ENCODE peak calls at places on chromosomes 1 and 21, in seven cellular contexts. One of them, this sample, is unnamed.

GRCh38 chr21:36028127-36029069 is 31.9 kb downstream of the SETD4 start:
- DNase-seq in prostate gland: peak; percentile 71
- DNase-seq in neural progenitor cell: peak; percentile 79
- DNase-seq in LoVo: peak; percentile 73
- DNase-seq in upper lobe of right lung: peak; percentile 81
- DNase-seq in NCI-H1105: peak; percentile 74
- DNase-seq in A549: peak; percentile 51
- DNase-seq in this sample: peak; percentile 36

GRCh38 chr1:145906954-145907755 is 2.7 kb downstream of the ITGA10 start:
- DNase-seq in LoVo: no peak
- DNase-seq in NCI-H1105: no peak
- DNase-seq in neural progenitor cell: no peak
- DNase-seq in A549: no peak
- DNase-seq in prostate gland: no peak
- DNase-seq in upper lobe of right lung: peak; percentile 29
- DNase-seq in this sample: no peak

GRCh38 chr1:10045480-10046355 is 13.0 kb downstream of the UBE4B start:
- DNase-seq in NCI-H1105: no peak
- DNase-seq in upper lobe of right lung: no peak
- DNase-seq in neural progenitor cell: no peak
- DNase-seq in LoVo: no peak
- DNase-seq in A549: no peak
- DNase-seq in prostate gland: peak; percentile 82
- DNase-seq in this sample: no peak

GRCh38 chr1:2556277-2557145 is at the start of gene TNFRSF14:
- DNase-seq in NCI-H1105: no peak
- DNase-seq in upper lobe of right lung: peak; percentile 84
- DNase-seq in A549: no peak
- DNase-seq in LoVo: no peak
- DNase-seq in neural progenitor cell: peak; percentile 47
- DNase-seq in prostate gland: peak; percentile 55
- DNase-seq in this sample: no peak

GRCh38 chr1:8259498-8260290 is 58.2 kb upstream of the SLC45A1 start:
- DNase-seq in upper lobe of right lung: peak; percentile 85
- DNase-seq in LoVo: peak; percentile 58
- DNase-seq in A549: peak; percentile 13
- DNase-seq in prostate gland: peak; percentile 91
- DNase-seq in neural progenitor cell: no peak
- DNase-seq in NCI-H1105: no peak
- DNase-seq in this sample: no peak

GRCh38 chr1:2821970-2822620 is 20.6 kb upstream of the TTC34 start:
- DNase-seq in LoVo: no peak
- DNase-seq in neural progenitor cell: no peak
- DNase-seq in NCI-H1105: peak; percentile 26
- DNase-seq in prostate gland: peak; percentile 14
- DNase-seq in A549: peak; percentile 38
- DNase-seq in upper lobe of right lung: no peak
- DNase-seq in this sample: no peak

GRCh38 chr21:17454315-17455027 is 58.4 kb upstream of the CXADR start:
- DNase-seq in upper lobe of right lung: no peak
- DNase-seq in neural progenitor cell: peak; percentile 85
- DNase-seq in prostate gland: no peak
- DNase-seq in A549: peak; percentile 57
- DNase-seq in LoVo: no peak
- DNase-seq in NCI-H1105: no peak
- DNase-seq in this sample: no peak

GRCh38 chr21:20353351-20353750 is 644.9 kb upstream of the NCAM2 start:
- DNase-seq in NCI-H1105: no peak
- DNase-seq in prostate gland: peak; percentile 4
- DNase-seq in A549: no peak
- DNase-seq in neural progenitor cell: no peak
- DNase-seq in LoVo: no peak
- DNase-seq in upper lobe of right lung: no peak
- DNase-seq in this sample: no peak

GRCh38 chr1:114901739-114902255 is 47.1 kb downstream of the SYCP1 start:
- DNase-seq in upper lobe of right lung: no peak
- DNase-seq in A549: no peak
- DNase-seq in LoVo: no peak
- DNase-seq in NCI-H1105: no peak
- DNase-seq in neural progenitor cell: peak; percentile 3
- DNase-seq in prostate gland: no peak
- DNase-seq in this sample: no peak

GRCh38 chr1:62613890-62614289 is 16.6 kb downstream of the ANGPTL3 start:
- DNase-seq in NCI-H1105: no peak
- DNase-seq in neural progenitor cell: no peak
- DNase-seq in upper lobe of right lung: no peak
- DNase-seq in LoVo: no peak
- DNase-seq in A549: no peak
- DNase-seq in prostate gland: no peak
- DNase-seq in this sample: no peak

GRCh38 chr1:192620096-192620495 is 15.9 kb upstream of the RGS13 start:
- DNase-seq in LoVo: no peak
- DNase-seq in neural progenitor cell: no peak
- DNase-seq in upper lobe of right lung: no peak
- DNase-seq in NCI-H1105: no peak
- DNase-seq in prostate gland: no peak
- DNase-seq in A549: no peak
- DNase-seq in this sample: no peak

GRCh38 chr1:198056255-198056654 is 100.5 kb upstream of the NEK7 start:
- DNase-seq in prostate gland: no peak
- DNase-seq in A549: no peak
- DNase-seq in upper lobe of right lung: no peak
- DNase-seq in neural progenitor cell: peak; percentile 50
- DNase-seq in LoVo: no peak
- DNase-seq in NCI-H1105: no peak
- DNase-seq in this sample: no peak

GRCh38 chr1:52927219-52928082 is at the start of gene SCP2:
- DNase-seq in prostate gland: peak; percentile 83
- DNase-seq in neural progenitor cell: peak; percentile 89
- DNase-seq in A549: peak; percentile 67
- DNase-seq in LoVo: peak; percentile 80
- DNase-seq in NCI-H1105: peak; percentile 72
- DNase-seq in upper lobe of right lung: peak; percentile 93
- DNase-seq in this sample: peak; percentile 6

GRCh38 chr1:17187065-17187464 is 17.9 kb upstream of the PADI1 start:
- DNase-seq in upper lobe of right lung: no peak
- DNase-seq in prostate gland: no peak
- DNase-seq in A549: no peak
- DNase-seq in LoVo: no peak
- DNase-seq in neural progenitor cell: no peak
- DNase-seq in NCI-H1105: no peak
- DNase-seq in this sample: no peak

GRCh38 chr1:177589166-177589565 is 380.7 kb downstream of the SEC16B start:
- DNase-seq in A549: no peak
- DNase-seq in LoVo: no peak
- DNase-seq in NCI-H1105: no peak
- DNase-seq in prostate gland: peak; percentile 76
- DNase-seq in upper lobe of right lung: no peak
- DNase-seq in neural progenitor cell: no peak
- DNase-seq in this sample: no peak

GRCh38 chr1:115306146-115306545 is 31.9 kb downstream of the NGF start:
- DNase-seq in LoVo: no peak
- DNase-seq in NCI-H1105: peak; percentile 7
- DNase-seq in upper lobe of right lung: no peak
- DNase-seq in prostate gland: no peak
- DNase-seq in A549: no peak
- DNase-seq in neural progenitor cell: no peak
- DNase-seq in this sample: no peak

GRCh38 chr1:111214884-111215283 is 12.6 kb upstream of the CHI3L2 start:
- DNase-seq in neural progenitor cell: no peak
- DNase-seq in A549: no peak
- DNase-seq in prostate gland: no peak
- DNase-seq in upper lobe of right lung: no peak
- DNase-seq in LoVo: no peak
- DNase-seq in NCI-H1105: no peak
- DNase-seq in this sample: no peak

GRCh38 chr1:82366694-82367093 is 566.0 kb downstream of the ADGRL2 start:
- DNase-seq in A549: no peak
- DNase-seq in LoVo: no peak
- DNase-seq in prostate gland: no peak
- DNase-seq in upper lobe of right lung: no peak
- DNase-seq in NCI-H1105: no peak
- DNase-seq in neural progenitor cell: no peak
- DNase-seq in this sample: no peak

GRCh38 chr1:99004270-99005141 is at the start of gene PLPPR5:
- DNase-seq in NCI-H1105: peak; percentile 6
- DNase-seq in upper lobe of right lung: peak; percentile 59
- DNase-seq in A549: no peak
- DNase-seq in LoVo: no peak
- DNase-seq in neural progenitor cell: peak; percentile 83
- DNase-seq in prostate gland: no peak
- DNase-seq in this sample: no peak

GRCh38 chr1:33334081-33334552 is 13.2 kb upstream of the A3GALT2 start:
- DNase-seq in A549: no peak
- DNase-seq in prostate gland: no peak
- DNase-seq in NCI-H1105: no peak
- DNase-seq in LoVo: no peak
- DNase-seq in neural progenitor cell: peak; percentile 34
- DNase-seq in upper lobe of right lung: no peak
- DNase-seq in this sample: no peak

GRCh38 chr1:150477733-150478132 is 9.5 kb upstream of the TARS2 start:
- DNase-seq in LoVo: no peak
- DNase-seq in prostate gland: no peak
- DNase-seq in neural progenitor cell: no peak
- DNase-seq in A549: no peak
- DNase-seq in NCI-H1105: no peak
- DNase-seq in upper lobe of right lung: no peak
- DNase-seq in this sample: no peak

GRCh38 chr1:24932284-24932683 is 2.2 kb upstream of the RUNX3 start:
- DNase-seq in A549: peak; percentile 68
- DNase-seq in neural progenitor cell: peak; percentile 86
- DNase-seq in LoVo: peak; percentile 42
- DNase-seq in NCI-H1105: peak; percentile 43
- DNase-seq in prostate gland: no peak
- DNase-seq in upper lobe of right lung: peak; percentile 78
- DNase-seq in this sample: no peak

GRCh38 chr1:7674972-7675371 is 96.1 kb upstream of the VAMP3 start:
- DNase-seq in LoVo: no peak
- DNase-seq in upper lobe of right lung: no peak
- DNase-seq in A549: no peak
- DNase-seq in prostate gland: no peak
- DNase-seq in NCI-H1105: no peak
- DNase-seq in neural progenitor cell: no peak
- DNase-seq in this sample: no peak

GRCh38 chr1:89279011-89279466 is 6.4 kb upstream of the GBP5 start:
- DNase-seq in prostate gland: no peak
- DNase-seq in LoVo: no peak
- DNase-seq in NCI-H1105: no peak
- DNase-seq in upper lobe of right lung: no peak
- DNase-seq in A549: no peak
- DNase-seq in neural progenitor cell: peak; percentile 8
- DNase-seq in this sample: no peak

GRCh38 chr1:25813734-25814471 is 5.9 kb upstream of the MTFR1L start:
- DNase-seq in LoVo: no peak
- DNase-seq in neural progenitor cell: no peak
- DNase-seq in upper lobe of right lung: peak; percentile 54
- DNase-seq in prostate gland: no peak
- DNase-seq in NCI-H1105: no peak
- DNase-seq in A549: no peak
- DNase-seq in this sample: no peak

GRCh38 chr1:6397844-6398243 is 4.3 kb upstream of the ACOT7 start:
- DNase-seq in LoVo: no peak
- DNase-seq in upper lobe of right lung: no peak
- DNase-seq in A549: no peak
- DNase-seq in prostate gland: no peak
- DNase-seq in NCI-H1105: no peak
- DNase-seq in neural progenitor cell: no peak
- DNase-seq in this sample: no peak

GRCh38 chr1:206609229-206609991 is 2.9 kb downstream of the EIF2D start:
- DNase-seq in upper lobe of right lung: no peak
- DNase-seq in prostate gland: no peak
- DNase-seq in NCI-H1105: no peak
- DNase-seq in LoVo: no peak
- DNase-seq in A549: no peak
- DNase-seq in neural progenitor cell: no peak
- DNase-seq in this sample: no peak

GRCh38 chr1:182301026-182301436 is 90.6 kb downstream of the GLUL start:
- DNase-seq in prostate gland: no peak
- DNase-seq in neural progenitor cell: no peak
- DNase-seq in NCI-H1105: no peak
- DNase-seq in upper lobe of right lung: no peak
- DNase-seq in LoVo: no peak
- DNase-seq in A549: no peak
- DNase-seq in this sample: no peak

This sample was measured in GDM1.